ENCODE peak calls at places on chromosomes 5 and 9, in eight cellular contexts. F is BE2C, X is astrocyte of the spinal cord, S is upper lobe of right lung, V is GM12865, K is hepatocyte, Z is cardiac fibroblast, H is lung. Q is an unnamed sample.

GRCh38 chr5:35246928-35247644 is 16.8 kb upstream of the PRLR start:
- DNase-seq in F (no peak), X (peak; percentile 47), S (no peak), V (no peak), K (peak; percentile 43), Z (peak; percentile 71), H (no peak), Q (no peak)

GRCh38 chr5:56734066-56734766 is 81.1 kb upstream of the MAP3K1 start:
- DNase-seq in F (no peak), X (no peak), S (no peak), V (no peak), K (no peak), Z (no peak), H (no peak), Q (no peak)

GRCh38 chr5:94791787-94792186 is 173.3 kb downstream of the SLF1 start:
- DNase-seq in F (no peak), X (no peak), S (no peak), V (no peak), K (no peak), Z (no peak), H (no peak), Q (no peak)

GRCh38 chr9:3677541-3677940 is 151.7 kb upstream of the RFX3 start:
- DNase-seq in F (no peak), X (no peak), S (no peak), V (no peak), K (no peak), Z (no peak), H (no peak), Q (no peak)

GRCh38 chr5:50666261-50667078 is at the start of gene PARP8:
- DNase-seq in F (peak; percentile 33), X (peak; percentile 54), S (peak; percentile 79), V (peak; percentile 66), K (peak; percentile 63), Z (peak; percentile 39), H (peak; percentile 49), Q (no peak)

GRCh38 chr5:80408475-80408875 is 611 bp downstream of the ZFYVE16 start:
- DNase-seq in F (peak; percentile 90), X (no peak), S (peak; percentile 86), V (peak; percentile 61), K (peak; percentile 84), Z (peak; percentile 50), H (no peak), Q (no peak)

GRCh38 chr5:862367-863243 is 11.8 kb upstream of the ZDHHC11 start:
- DNase-seq in F (peak; percentile 81), X (no peak), S (no peak), V (no peak), K (no peak), Z (no peak), H (no peak), Q (no peak)

GRCh38 chr9:88660611-88661010 is 125.6 kb downstream of the NXNL2 start:
- DNase-seq in F (peak; percentile 36), X (no peak), S (no peak), V (peak; percentile 36), K (peak; percentile 44), Z (peak; percentile 60), H (no peak), Q (no peak)

GRCh38 chr9:97853844-97854695 is 1.0 kb downstream of the FOXE1 start:
- DNase-seq in F (no peak), X (no peak), S (peak; percentile 65), V (no peak), K (peak; percentile 70), Z (no peak), H (no peak), Q (peak; percentile 37)

GRCh38 chr9:3760031-3760430 is 234.2 kb upstream of the RFX3 start:
- DNase-seq in F (no peak), X (no peak), S (no peak), V (no peak), K (no peak), Z (no peak), H (no peak), Q (no peak)

GRCh38 chr5:163408311-163408923 is 29.0 kb upstream of the CCNG1 start:
- DNase-seq in F (peak; percentile 53), X (peak; percentile 65), S (no peak), V (peak; percentile 69), K (peak; percentile 68), Z (peak; percentile 88), H (peak; percentile 49), Q (no peak)

GRCh38 chr9:127545196-127546124 is 66.6 kb upstream of the STXBP1 start:
- DNase-seq in F (no peak), X (peak; percentile 91), S (peak; percentile 89), V (no peak), K (peak; percentile 82), Z (peak; percentile 81), H (peak; percentile 85), Q (no peak)

GRCh38 chr9:122118343-122119165 is 25.4 kb upstream of the TTLL11 start:
- DNase-seq in F (no peak), X (no peak), S (no peak), V (no peak), K (no peak), Z (no peak), H (no peak), Q (no peak)

GRCh38 chr5:103232393-103232999 is 26.1 kb upstream of the MACIR start:
- DNase-seq in F (peak; percentile 39), X (peak; percentile 53), S (no peak), V (peak; percentile 59), K (peak; percentile 59), Z (peak; percentile 66), H (no peak), Q (no peak)

GRCh38 chr9:116550728-116551436 is 136.2 kb upstream of the TRIM32 start:
- DNase-seq in F (no peak), X (peak; percentile 40), S (no peak), V (no peak), K (no peak), Z (peak; percentile 91), H (no peak), Q (no peak)

GRCh38 chr5:145776886-145777285 is 58.3 kb downstream of the PRELID2 start:
- DNase-seq in F (no peak), X (peak; percentile 57), S (no peak), V (no peak), K (no peak), Z (peak; percentile 56), H (no peak), Q (no peak)

GRCh38 chr5:6719896-6720560 is 6.8 kb downstream of the TENT4A start:
- DNase-seq in F (no peak), X (no peak), S (peak; percentile 31), V (no peak), K (no peak), Z (peak; percentile 21), H (no peak), Q (no peak)

GRCh38 chr5:72067682-72068470 is 39.4 kb upstream of the MAP1B start:
- DNase-seq in F (peak; percentile 46), X (peak; percentile 88), S (no peak), V (no peak), K (peak; percentile 77), Z (peak; percentile 72), H (no peak), Q (no peak)

GRCh38 chr5:148491793-148492184 is 108.0 kb downstream of the FBXO38 start:
- DNase-seq in F (no peak), X (no peak), S (no peak), V (no peak), K (peak; percentile 15), Z (no peak), H (no peak), Q (no peak)

GRCh38 chr5:128494516-128494915 is 43.5 kb downstream of the FBN2 start:
- DNase-seq in F (no peak), X (no peak), S (no peak), V (peak; percentile 19), K (no peak), Z (no peak), H (no peak), Q (no peak)
- TF ChIP-seq CTCF in F (peak; percentile 27), X (peak; percentile 39), S (no peak), V (peak; percentile 9), K (no peak), Z (peak; percentile 12), H (no peak), Q (peak; percentile 53)

GRCh38 chr9:84668204-84669007 is 1.1 kb upstream of the NTRK2 start:
- DNase-seq in F (peak; percentile 81), X (peak; percentile 63), S (peak; percentile 76), V (peak; percentile 61), K (peak; percentile 88), Z (peak; percentile 61), H (peak; percentile 41), Q (peak; percentile 18)
- TF ChIP-seq CTCF in F (peak; percentile 57), X (peak; percentile 56), S (peak; percentile 46), V (peak; percentile 58), K (peak; percentile 72), Z (peak; percentile 15), H (peak; percentile 3), Q (peak; percentile 45)

GRCh38 chr5:118592678-118593328 is 395.5 kb downstream of the DTWD2 start:
- DNase-seq in F (no peak), X (no peak), S (no peak), V (peak; percentile 18), K (no peak), Z (no peak), H (no peak), Q (no peak)
- TF ChIP-seq CTCF in F (peak; percentile 30), X (no peak), S (no peak), V (peak; percentile 22), K (no peak), Z (no peak), H (no peak), Q (peak; percentile 12)

GRCh38 chr5:123508441-123508840 is 3.5 kb upstream of the CSNK1G3 start:
- DNase-seq in F (no peak), X (no peak), S (no peak), V (no peak), K (no peak), Z (no peak), H (no peak), Q (no peak)

GRCh38 chr5:123512631-123513461 is 869 bp downstream of the CSNK1G3 start:
- DNase-seq in F (peak; percentile 38), X (peak; percentile 27), S (peak; percentile 70), V (peak; percentile 53), K (peak; percentile 41), Z (peak; percentile 44), H (peak; percentile 30), Q (no peak)

GRCh38 chr5:123511290-123511647 is 708 bp upstream of the CSNK1G3 start:
- DNase-seq in F (no peak), X (peak; percentile 70), S (no peak), V (peak; percentile 11), K (peak; percentile 46), Z (peak; percentile 52), H (no peak), Q (no peak)

GRCh38 chr5:123514615-123515355 is 2.8 kb downstream of the CSNK1G3 start:
- DNase-seq in F (no peak), X (no peak), S (no peak), V (no peak), K (no peak), Z (no peak), H (no peak), Q (no peak)

GRCh38 chr5:123511648-123512605 is at the start of gene CSNK1G3:
- DNase-seq in F (peak; percentile 96), X (peak; percentile 99), S (peak; percentile 96), V (peak; percentile 97), K (peak; percentile 98), Z (peak; percentile 99), H (peak; percentile 97), Q (peak; percentile 60)
- TF ChIP-seq CTCF in F (no peak), X (no peak), S (no peak), V (no peak), K (no peak), Z (no peak), H (no peak), Q (no peak)

GRCh38 chr5:75053286-75054109 is 1.1 kb upstream of the GCNT4 start:
- DNase-seq in F (peak; percentile 30), X (peak; percentile 73), S (peak; percentile 83), V (peak; percentile 52), K (peak; percentile 88), Z (peak; percentile 82), H (peak; percentile 61), Q (no peak)
- TF ChIP-seq CTCF in F (no peak), X (peak; percentile 15), S (peak; percentile 10), V (no peak), K (peak; percentile 14), Z (peak; percentile 2), H (no peak), Q (peak; percentile 12)